ENCODE peak calls at places on chromosomes 6 and 20, in four cellular contexts. B, O, J and D are unnamed samples.

GRCh38 chr6:3061501-3061941 is 6.8 kb upstream of the RIPK1 start:
- DNase-seq in B (peak), O (no peak), J (no peak), D (no peak)

GRCh38 chr6:95159557-95159956 is 417.8 kb upstream of the MANEA start:
- DNase-seq in B (no peak), O (no peak), J (no peak), D (no peak)

GRCh38 chr20:48685300-48685699 is 142.5 kb downstream of the PREX1 start:
- DNase-seq in B (no peak), O (no peak), J (no peak), D (no peak)

GRCh38 chr20:273884-274283 is 16.4 kb downstream of the DEFB132 start:
- DNase-seq in B (no peak), O (no peak), J (no peak), D (no peak)

GRCh38 chr6:142605922-142606321 is 304.1 kb downstream of the ADGRG6 start:
- DNase-seq in B (peak), O (no peak), J (no peak), D (no peak)

GRCh38 chr6:157786221-157786620 is 36.8 kb upstream of the SNX9 start:
- DNase-seq in B (no peak), O (no peak), J (no peak), D (no peak)

GRCh38 chr20:1150218-1150617 is 31.8 kb downstream of the PSMF1 start:
- DNase-seq in B (peak), O (no peak), J (no peak), D (no peak)

GRCh38 chr6:109717971-109718370 is 26.9 kb downstream of the FIG4 start:
- DNase-seq in B (no peak), O (no peak), J (no peak), D (no peak)

GRCh38 chr6:25963426-25964123 is 973 bp downstream of the TRIM38 start:
- DNase-seq in B (peak), O (no peak), J (peak), D (peak)

GRCh38 chr6:43771858-43772570 is 2.0 kb downstream of the VEGFA start:
- DNase-seq in B (peak), O (peak), J (no peak), D (peak)

GRCh38 chr20:2103454-2104153 is 2.0 kb downstream of the STK35 start:
- DNase-seq in B (peak), O (no peak), J (no peak), D (no peak)

GRCh38 chr20:47389867-47390347 is 33.4 kb upstream of the ZMYND8 start:
- DNase-seq in B (peak), O (no peak), J (no peak), D (no peak)

GRCh38 chr20:56949318-56949717 is 317.1 kb downstream of the BMP7 start:
- DNase-seq in B (no peak), O (no peak), J (no peak), D (peak)

GRCh38 chr6:149750136-149750609 is 632 bp downstream of the PCMT1 start:
- DNase-seq in B (peak), O (peak), J (peak), D (peak)

GRCh38 chr6:43992783-43993505 is 134.3 kb downstream of the MRPL14 start:
- DNase-seq in B (no peak), O (no peak), J (no peak), D (no peak)

GRCh38 chr20:62350629-62351422 is 16.3 kb downstream of the LAMA5 start:
- DNase-seq in B (no peak), O (no peak), J (no peak), D (no peak)

GRCh38 chr20:14446446-14446845 is 109.0 kb upstream of the FLRT3 start:
- DNase-seq in B (no peak), O (no peak), J (no peak), D (no peak)

GRCh38 chr20:14453259-14453658 is 115.8 kb upstream of the FLRT3 start:
- DNase-seq in B (no peak), O (no peak), J (no peak), D (no peak)

GRCh38 chr20:14454296-14454695 is 116.9 kb upstream of the FLRT3 start:
- DNase-seq in B (no peak), O (no peak), J (no peak), D (no peak)

GRCh38 chr20:14449323-14449722 is 111.9 kb upstream of the FLRT3 start:
- DNase-seq in B (no peak), O (no peak), J (no peak), D (no peak)

DNA sequence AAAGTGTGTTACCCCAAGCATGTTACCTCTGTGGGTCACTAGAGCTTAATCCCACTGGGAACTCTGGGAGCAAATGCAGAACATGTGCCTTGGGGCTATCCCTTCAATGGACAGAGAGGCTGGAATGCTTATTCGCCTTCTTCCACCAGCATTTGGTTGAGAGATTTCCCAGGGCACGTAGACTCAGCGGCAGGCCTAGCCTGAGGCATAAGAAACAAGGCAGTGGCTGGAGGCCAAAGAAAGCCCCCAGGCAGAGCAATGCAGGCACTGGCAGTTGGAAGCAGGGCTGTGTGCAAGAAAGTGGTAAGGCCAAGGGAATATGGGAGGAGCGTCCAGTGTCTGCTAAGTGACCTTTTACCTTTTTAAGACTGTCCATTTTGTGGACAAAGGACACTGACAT is 114.0 kb upstream of the FLRT3 start:
- DNase-seq in B (no peak), O (no peak), J (no peak), D (peak)
- H2BK15ac ChIP-seq in B (no peak), O (no peak), J (no peak), D (no peak)

DNA sequence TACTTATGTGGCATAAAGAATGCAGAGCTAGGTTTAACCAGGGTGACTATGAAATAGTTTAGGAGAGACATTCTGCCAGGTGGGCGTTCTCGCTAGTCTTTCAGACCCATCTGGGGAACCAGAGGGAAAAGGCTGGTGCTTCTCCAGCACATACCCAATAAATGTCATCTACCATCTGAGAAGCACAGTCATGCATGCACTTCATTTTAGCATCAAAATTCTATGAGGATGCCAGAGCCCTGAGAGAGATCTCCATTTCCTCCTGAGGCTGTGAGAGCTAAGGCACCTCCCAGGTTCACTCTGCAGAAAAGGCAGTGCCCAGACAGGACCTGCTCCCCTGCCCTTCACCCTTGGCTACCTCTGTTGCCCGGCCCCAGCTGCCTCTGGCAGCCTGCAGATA is 231.7 kb upstream of the PRND start:
- DNase-seq in B (no peak), O (no peak), J (no peak), D (no peak)
- H3K27ac ChIP-seq in B (no peak), O (no peak), J (no peak), D (no peak)

GRCh38 chr6:4351506-4351852 is 216.1 kb upstream of the ECI2 start:
- DNase-seq in B (no peak), O (no peak), J (no peak), D (no peak)
- H2BK12ac ChIP-seq in B (no peak), O (no peak), J (no peak), D (no peak)

GRCh38 chr6:116399287-116399686 is 28.5 kb downstream of the DSE start:
- DNase-seq in B (no peak), O (no peak), J (no peak), D (no peak)

GRCh38 chr6:116396451-116396850 is 25.7 kb downstream of the DSE start:
- DNase-seq in B (no peak), O (no peak), J (no peak), D (no peak)

GRCh38 chr6:116397960-116398359 is 27.2 kb downstream of the DSE start:
- DNase-seq in B (peak), O (no peak), J (no peak), D (no peak)

GRCh38 chr6:116400376-116400775 is 29.6 kb downstream of the DSE start:
- DNase-seq in B (no peak), O (no peak), J (no peak), D (no peak)

GRCh38 chr6:116398366-116399005 is 27.7 kb downstream of the DSE start:
- DNase-seq in B (peak), O (no peak), J (no peak), D (no peak)
- H2BK15ac ChIP-seq in B (no peak), O (no peak), J (no peak), D (no peak)

GRCh38 chr6:139398658-139399057 is 24.2 kb upstream of the CITED2 start:
- DNase-seq in B (no peak), O (no peak), J (no peak), D (no peak)

GRCh38 chr6:139395891-139396299 is 21.4 kb upstream of the CITED2 start:
- DNase-seq in B (no peak), O (no peak), J (no peak), D (peak)

GRCh38 chr6:139392834-139393233 is 18.4 kb upstream of the CITED2 start:
- DNase-seq in B (no peak), O (no peak), J (no peak), D (no peak)

GRCh38 chr6:139394027-139394649 is 19.7 kb upstream of the CITED2 start:
- DNase-seq in B (no peak), O (no peak), J (no peak), D (no peak)

GRCh38 chr6:139395371-139395770 is 20.9 kb upstream of the CITED2 start:
- DNase-seq in B (no peak), O (no peak), J (no peak), D (no peak)
- H3K27ac ChIP-seq in B (no peak), O (no peak), J (no peak), D (no peak)

GRCh38 chr6:11764250-11764604 is 14.4 kb downstream of the ADTRP start:
- DNase-seq in B (no peak), O (no peak), J (no peak), D (no peak)

GRCh38 chr6:11763460-11764249 is 14.9 kb downstream of the ADTRP start:
- DNase-seq in B (no peak), O (peak), J (no peak), D (no peak)

GRCh38 chr6:11762782-11763459 is 15.7 kb downstream of the ADTRP start:
- DNase-seq in B (no peak), O (no peak), J (no peak), D (no peak)

GRCh38 chr6:11759995-11760394 is 18.6 kb downstream of the ADTRP start:
- DNase-seq in B (no peak), O (no peak), J (no peak), D (no peak)

DNA sequence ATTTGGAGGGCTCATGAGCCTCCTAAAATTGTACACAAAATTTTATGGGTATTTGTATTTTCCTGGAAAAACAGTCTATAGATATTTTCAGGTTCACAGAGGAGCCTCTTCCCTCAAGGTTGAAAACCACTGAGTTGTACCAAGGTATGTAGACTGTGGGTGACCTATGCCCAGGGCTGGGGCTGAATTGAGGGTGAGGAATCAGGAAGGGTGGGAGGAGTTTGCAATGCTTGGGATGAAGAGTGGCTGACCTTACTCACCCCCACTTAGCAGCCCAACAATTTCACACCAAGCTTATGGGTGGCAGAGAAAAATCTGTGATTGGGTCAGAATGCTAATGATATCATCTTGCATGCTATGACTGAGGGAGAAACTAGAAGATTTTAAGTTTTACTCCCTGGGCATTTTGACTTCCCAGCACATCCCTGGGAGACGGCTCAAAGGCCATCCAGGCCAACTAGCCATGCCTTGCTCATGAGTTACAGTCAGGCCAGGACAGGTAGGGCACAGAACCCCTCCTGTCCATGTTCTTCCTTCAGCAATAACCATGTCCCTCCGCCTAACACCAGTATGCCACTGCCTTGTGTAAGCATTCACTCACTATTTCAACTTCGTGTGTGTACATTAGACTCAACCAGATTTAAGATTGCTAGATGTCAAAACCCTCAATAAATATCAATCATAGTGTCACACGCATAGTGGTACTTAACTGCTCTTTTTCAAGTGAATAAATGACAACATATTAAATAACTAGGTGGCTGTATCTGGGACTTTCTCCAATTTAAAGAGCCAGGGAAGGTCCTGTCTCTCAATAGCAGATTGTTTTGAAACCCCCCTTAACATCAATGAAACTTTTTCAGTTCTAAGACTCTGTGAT is 16.6 kb downstream of the ADTRP start:
- DNase-seq in B (no peak), O (no peak), J (no peak), D (no peak)
- H2BK12ac ChIP-seq in B (no peak), O (no peak), J (no peak), D (no peak)

DNA sequence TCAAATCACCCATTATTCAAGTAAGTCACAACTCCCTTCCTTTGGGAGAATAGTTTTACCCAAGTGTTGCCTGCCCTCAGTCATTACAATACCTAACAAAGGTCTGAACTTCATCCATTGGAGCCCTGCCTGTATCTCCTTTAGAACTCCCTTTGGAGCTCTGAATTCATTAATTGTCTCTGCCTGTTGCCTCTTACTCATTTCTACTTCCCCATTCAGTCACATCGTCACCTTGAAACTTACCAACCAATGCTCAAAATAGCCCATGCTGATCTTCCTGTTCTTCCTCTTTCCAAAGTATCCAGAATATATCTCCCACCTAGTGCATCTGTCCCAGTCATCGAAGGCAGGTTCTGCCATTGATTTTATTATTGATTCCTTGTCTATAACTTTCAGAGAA is 120.7 kb upstream of the ADGRF1 start:
- DNase-seq in B (no peak), O (no peak), J (no peak), D (no peak)
- H2BK15ac ChIP-seq in B (no peak), O (no peak), J (no peak), D (no peak)

DNA sequence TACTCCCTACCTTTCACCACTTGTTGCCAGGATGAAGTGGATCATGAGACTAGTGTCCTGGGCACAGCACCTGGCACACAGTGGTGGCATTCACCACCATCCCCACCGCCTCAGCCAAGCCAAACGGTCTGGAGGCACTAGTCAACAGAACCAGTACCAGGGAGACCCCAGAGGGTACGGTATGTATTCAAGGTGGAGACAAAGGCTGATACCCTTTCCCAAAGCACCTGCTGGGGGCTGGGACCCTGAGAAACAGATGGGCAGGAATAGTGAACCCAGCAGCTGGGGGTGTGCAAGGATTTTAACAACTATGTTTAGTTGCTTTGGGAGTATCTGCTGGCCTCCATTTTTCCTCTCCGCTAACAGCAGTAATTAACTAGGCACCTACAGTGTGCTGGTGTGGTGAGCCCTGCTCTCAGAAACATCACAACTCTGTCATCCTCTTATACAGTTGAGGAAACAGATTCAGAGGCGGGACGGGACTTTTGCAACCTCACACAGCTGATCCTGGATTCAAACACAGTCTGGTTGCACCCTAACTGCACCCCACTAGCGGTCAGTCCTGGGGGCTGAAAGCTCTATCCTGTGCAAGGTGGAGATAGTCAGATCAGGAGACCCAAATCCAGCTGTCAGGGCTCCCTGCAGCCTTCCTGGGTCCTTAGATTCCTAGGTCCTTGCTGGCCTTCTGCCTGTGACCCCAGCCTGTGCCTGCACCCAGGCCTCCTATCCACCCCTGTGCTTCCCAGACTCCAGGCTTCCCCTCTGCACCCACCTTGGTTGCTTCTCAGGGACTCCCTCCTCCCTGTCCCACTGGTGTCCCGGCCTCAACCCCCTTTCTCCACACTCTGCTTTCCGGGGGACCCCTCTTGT is 1.2 kb downstream of the SNTA1 start:
- DNase-seq in B (no peak), O (no peak), J (no peak), D (no peak)
- H3K27ac ChIP-seq in B (no peak), O (no peak), J (no peak), D (no peak)

GRCh38 chr20:51422912-51423667 is 119.4 kb downstream of the NFATC2 start:
- DNase-seq in B (no peak), O (no peak), J (no peak), D (no peak)
- H2BK12ac ChIP-seq in B (no peak), O (no peak), J (peak), D (no peak)